ENCODE peak calls at places on chromosome 6, in six cellular contexts. J is NCI-H1694 treated with DMSO at 0.1 percent for 48 hours; L is left lung; U is SJSA1; R is central memory CD4-positive, alpha-beta T cell; Q is neuronal stem cell. E is an unnamed sample.

GRCh38 chr6:154478691-154479090 is 31.8 kb downstream of the CNKSR3 start:
- DNase-seq in U (peak), R (no peak), J (no peak), L (no peak), Q (no peak), E (no peak)

GRCh38 chr6:43695078-43695966 is 7.7 kb upstream of the MRPS18A start:
- DNase-seq in L (peak), J (peak), R (no peak), U (no peak), Q (no peak), E (no peak)

GRCh38 chr6:104322849-104323248 is 536.9 kb downstream of the HACE1 start:
- DNase-seq in R (no peak), J (no peak), Q (no peak), U (no peak), L (no peak), E (no peak)

GRCh38 chr6:158655569-158656450 is 6.0 kb downstream of the SYTL3 start:
- DNase-seq in U (no peak), J (no peak), Q (no peak), L (peak), R (no peak), E (no peak)

GRCh38 chr6:38404900-38405556 is 234.7 kb downstream of the BTBD9 start:
- DNase-seq in U (no peak), Q (no peak), J (no peak), L (no peak), R (no peak), E (no peak)

GRCh38 chr6:14863896-14864850 is 381.7 kb upstream of the JARID2 start:
- DNase-seq in R (no peak), J (peak), Q (no peak), L (no peak), U (no peak), E (no peak)

GRCh38 chr6:166156942-166157341 is 10.7 kb downstream of the TBXT start:
- DNase-seq in Q (no peak), L (no peak), R (no peak), U (peak), J (no peak), E (no peak)

GRCh38 chr6:160270347-160270746 is 11.7 kb upstream of the SLC22A2 start:
- DNase-seq in R (no peak), L (no peak), Q (no peak), J (no peak), U (no peak), E (no peak)

GRCh38 chr6:138970856-138971425 is 17.1 kb downstream of the REPS1 start:
- DNase-seq in L (no peak), U (peak), J (no peak), Q (no peak), R (no peak), E (peak)

GRCh38 chr6:18632670-18633410 is 245.7 kb downstream of the RNF144B start:
- DNase-seq in L (no peak), Q (no peak), R (no peak), U (no peak), J (no peak), E (peak)

GRCh38 chr6:106518748-106519147 is 110.5 kb downstream of the RTN4IP1 start:
- DNase-seq in U (no peak), J (no peak), Q (no peak), R (no peak), L (no peak), E (no peak)

GRCh38 chr6:163416640-163417253 is 2.2 kb downstream of the QKI start:
- DNase-seq in Q (peak), U (peak), R (peak), J (peak), L (no peak), E (peak)

GRCh38 chr6:85594197-85594930 is 706 bp upstream of the SNX14 start:
- DNase-seq in U (no peak), Q (no peak), L (no peak), R (peak), J (no peak), E (no peak)

GRCh38 chr6:37679539-37680476 is 17.9 kb downstream of the MDGA1 start:
- DNase-seq in Q (no peak), R (no peak), J (no peak), U (no peak), L (no peak), E (no peak)

GRCh38 chr6:169724554-169725269 is 412 bp upstream of the PHF10 start:
- DNase-seq in R (peak), Q (peak), J (no peak), L (peak), U (peak), E (no peak)

GRCh38 chr6:37306026-37306425 is 47.8 kb upstream of the RNF8 start:
- DNase-seq in R (no peak), U (no peak), J (no peak), L (no peak), Q (no peak), E (no peak)

GRCh38 chr6:2245954-2246863 is 804 bp upstream of the GMDS start:
- DNase-seq in L (peak), J (peak), U (no peak), Q (no peak), R (peak), E (peak)

GRCh38 chr6:87923389-87924050 is 124.1 kb upstream of the SPACA1 start:
- DNase-seq in J (no peak), U (no peak), L (no peak), Q (no peak), R (no peak), E (no peak)

GRCh38 chr6:152594726-152595125 is 42.4 kb downstream of the SYNE1 start:
- DNase-seq in U (no peak), L (no peak), Q (no peak), R (no peak), J (no peak), E (no peak)

GRCh38 chr6:168213121-168213524 is 106.5 kb downstream of the DACT2 start:
- DNase-seq in Q (no peak), J (no peak), U (no peak), R (no peak), L (no peak), E (no peak)

GRCh38 chr6:27156874-27157460 is 90.5 kb upstream of the PRSS16 start:
- DNase-seq in U (no peak), Q (no peak), R (no peak), J (no peak), L (no peak), E (no peak)

GRCh38 chr6:168274046-168274952 is 45.3 kb downstream of the DACT2 start:
- DNase-seq in Q (no peak), J (no peak), L (peak), U (no peak), R (no peak), E (no peak)

GRCh38 chr6:166106076-166106686 is 61.5 kb downstream of the TBXT start:
- DNase-seq in U (peak), R (peak), Q (peak), L (no peak), J (peak), E (peak)